ENCODE peak calls at places on chromosomes 2 and 18, in eight cellular contexts. K is A549; P is tibial artery; T is prostate gland; A is CD8-positive, alpha-beta T cell; G is lower lobe of right lung; U is GM23248; O is Peyer's patch. L is an unnamed sample. For H3K4me1, the result is how much of the 10 kb centered on the place peaks cover.

GRCh38 chr2:61015971-61016370 is 1.5 kb upstream of the PEX13 start:
- DNase-seq in K (no peak), P (no peak), T (peak), A (no peak), G (no peak), U (no peak), O (no peak), L (no peak)

GRCh38 chr18:56391933-56392590 is 246.3 kb downstream of the TXNL1 start:
- DNase-seq in K (no peak), P (no peak), T (no peak), A (no peak), G (no peak), U (no peak), O (no peak), L (no peak)

GRCh38 chr2:160387558-160388262 is 105.9 kb downstream of the RBMS1 start:
- DNase-seq in K (peak), P (peak), T (no peak), A (no peak), G (no peak), U (peak), O (no peak), L (no peak)

GRCh38 chr2:236169151-236169721 is 1.1 kb upstream of the GBX2 start:
- DNase-seq in K (no peak), P (no peak), T (no peak), A (no peak), G (no peak), U (no peak), O (no peak), L (no peak)

GRCh38 chr2:49490710-49491109 is 336.4 kb upstream of the FSHR start:
- DNase-seq in K (peak), P (no peak), T (peak), A (no peak), G (peak), U (peak), O (no peak), L (no peak)

GRCh38 chr2:147297820-147298219 is 547.0 kb upstream of the ACVR2A start:
- DNase-seq in K (no peak), P (no peak), T (no peak), A (no peak), G (no peak), U (no peak), O (no peak), L (peak)

GRCh38 chr2:109208071-109208950 is 79.3 kb downstream of the SH3RF3 start:
- DNase-seq in K (peak), P (no peak), T (no peak), A (no peak), G (no peak), U (peak), O (no peak), L (no peak)

GRCh38 chr2:48346124-48346536 is 183.8 kb upstream of the STON1 start:
- DNase-seq in K (peak), P (peak), T (no peak), A (no peak), G (peak), U (peak), O (no peak), L (no peak)

GRCh38 chr2:71235930-71236587 is 9.2 kb upstream of the PAIP2B start:
- DNase-seq in K (no peak), P (no peak), T (no peak), A (no peak), G (no peak), U (no peak), O (no peak), L (no peak)

GRCh38 chr2:224410946-224411561 is 9.1 kb upstream of the FAM124B start:
- DNase-seq in K (no peak), P (no peak), T (no peak), A (no peak), G (no peak), U (peak), O (no peak), L (no peak)

GRCh38 chr2:231182500-231182899 is 15.9 kb upstream of the ARMC9 start:
- DNase-seq in K (peak), P (no peak), T (no peak), A (no peak), G (no peak), U (no peak), O (no peak), L (no peak)

DNA sequence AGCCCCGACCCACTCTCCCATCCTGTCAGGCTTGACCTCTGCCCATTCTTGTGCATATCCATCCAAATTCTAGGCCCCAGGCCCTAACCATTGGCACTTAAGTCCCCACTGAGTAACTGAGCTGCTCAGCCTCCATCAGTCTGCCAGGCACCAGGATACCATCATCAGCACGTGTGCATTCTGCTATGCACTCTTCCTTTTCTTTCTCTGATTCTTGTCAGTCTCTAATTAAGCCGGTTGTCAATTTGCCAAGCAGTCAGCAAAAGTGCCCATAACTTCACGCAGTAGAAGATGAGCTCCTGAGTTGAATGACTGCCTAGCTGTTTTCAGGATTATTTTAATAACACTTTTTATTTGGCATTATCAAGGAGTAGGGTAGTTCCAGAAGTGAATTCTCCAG is 107.2 kb downstream of the FEZ2 start:
- DNase-seq in K (no peak), P (no peak), T (no peak), A (no peak), G (no peak), U (no peak), O (no peak), L (no peak)
- H3K4me1 ChIP-seq in K (half or more), P (half or more), T (under half), A (under half), G (under half), U (half or more), O (under half), L (under half)

GRCh38 chr2:85826990-85827878 is 61.6 kb downstream of the ST3GAL5 start:
- DNase-seq in K (peak), P (peak), T (peak), A (peak), G (peak), U (peak), O (peak), L (peak)

GRCh38 chr2:85830645-85831044 is 58.1 kb downstream of the ST3GAL5 start:
- DNase-seq in K (peak), P (no peak), T (no peak), A (no peak), G (no peak), U (no peak), O (no peak), L (no peak)

GRCh38 chr2:85828725-85829124 is 60.1 kb downstream of the ST3GAL5 start:
- DNase-seq in K (no peak), P (no peak), T (no peak), A (no peak), G (no peak), U (no peak), O (no peak), L (no peak)

GRCh38 chr2:85831735-85832134 is 57.1 kb downstream of the ST3GAL5 start:
- DNase-seq in K (no peak), P (no peak), T (no peak), A (no peak), G (no peak), U (no peak), O (no peak), L (no peak)

GRCh38 chr2:85827879-85828569 is 60.8 kb downstream of the ST3GAL5 start:
- DNase-seq in K (no peak), P (peak), T (no peak), A (no peak), G (no peak), U (no peak), O (no peak), L (no peak)
- H3K4me3 ChIP-seq in K (peak), P (no peak), T (no peak), A (peak), G (peak), U (peak), O (no peak), L (peak)

GRCh38 chr2:170822885-170823799 is 6.5 kb downstream of the GAD1 start:
- DNase-seq in K (no peak), P (no peak), T (no peak), A (no peak), G (no peak), U (peak), O (no peak), L (no peak)
- H3K4me1 ChIP-seq in K (under half), P (half or more), T (under half), A (under half), G (half or more), U (under half), O (under half), L (under half)

DNA sequence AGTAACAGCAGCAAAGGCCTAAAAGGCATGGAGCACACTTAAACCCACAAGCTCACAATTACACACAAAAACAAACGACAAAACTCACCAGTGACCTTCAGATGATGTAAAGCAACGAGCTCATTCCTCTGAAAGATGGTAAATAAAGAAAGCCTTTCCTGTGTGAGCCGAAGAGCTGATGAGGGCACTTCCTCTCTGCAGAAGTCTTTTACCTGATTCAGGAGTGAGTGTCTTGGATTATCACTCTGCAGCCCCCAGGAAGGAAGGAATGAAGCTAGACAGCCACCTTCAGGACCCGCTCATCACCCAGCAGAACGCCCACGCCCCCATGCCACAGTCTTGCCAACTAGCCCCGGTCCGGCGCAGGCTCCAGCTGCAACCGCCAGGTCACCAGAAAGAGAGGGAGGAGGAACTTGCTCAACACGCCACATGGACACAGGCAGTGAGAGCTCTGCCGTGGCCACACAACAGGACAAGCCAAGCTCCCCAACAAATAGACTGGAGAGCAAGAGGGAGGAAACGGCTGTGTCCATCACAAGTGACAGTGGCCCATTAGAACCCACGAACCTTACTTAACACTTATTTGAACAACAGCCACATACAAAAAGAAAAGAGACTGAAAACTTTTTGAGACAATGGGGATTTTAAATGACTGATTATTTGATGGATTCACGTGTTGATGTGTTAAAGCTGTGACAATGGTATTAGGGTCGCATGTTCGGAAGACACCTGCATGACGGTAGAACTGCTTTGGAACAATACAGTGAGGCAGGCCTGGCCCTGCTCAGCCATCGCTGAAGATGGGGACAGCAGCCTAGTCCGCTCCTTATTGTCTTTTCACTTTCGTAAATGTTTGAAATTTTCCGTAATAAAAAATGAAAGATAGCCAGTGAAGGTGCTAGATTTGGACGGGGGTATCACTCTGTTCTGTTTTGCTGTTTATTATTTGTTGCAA is 127.3 kb downstream of the HDAC4 start:
- DNase-seq in K (no peak), P (peak), T (no peak), A (peak), G (peak), U (no peak), O (peak), L (peak)
- H3K4me3 ChIP-seq in K (peak), P (no peak), T (no peak), A (no peak), G (no peak), U (no peak), O (no peak), L (no peak)

DNA sequence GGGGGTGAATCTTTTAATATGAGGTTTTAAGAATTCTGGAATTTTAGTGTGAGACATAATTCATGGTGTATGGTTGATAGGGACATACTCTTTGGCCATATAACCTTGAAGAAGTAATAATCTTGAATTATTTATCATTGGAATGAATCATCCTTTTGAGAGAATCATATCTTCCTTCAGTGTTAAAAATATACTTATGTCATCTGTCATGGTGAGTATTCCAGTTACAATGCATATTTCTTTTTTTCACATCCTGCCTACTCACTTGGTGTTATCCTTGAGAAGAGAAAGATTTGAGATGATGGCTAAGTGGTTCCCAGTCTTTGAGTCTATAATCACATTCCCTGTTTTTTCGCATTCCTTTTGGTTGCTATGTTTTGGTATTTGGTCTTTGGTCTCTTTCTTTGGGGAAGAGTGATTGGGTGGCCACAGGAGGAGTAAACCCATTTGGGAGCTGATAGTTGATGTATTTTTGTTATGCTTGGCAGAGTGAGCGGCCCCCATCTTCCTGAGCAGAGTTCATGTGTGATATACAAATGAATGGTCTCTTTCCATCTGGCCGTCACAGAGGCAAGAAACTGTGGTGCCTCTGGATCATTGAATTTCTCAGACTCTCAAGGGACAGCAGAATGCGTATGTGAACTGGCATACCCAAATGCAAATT is 21.6 kb downstream of the ASAP2 start:
- DNase-seq in K (no peak), P (no peak), T (no peak), A (no peak), G (no peak), U (peak), O (no peak), L (no peak)
- H3K4me1 ChIP-seq in K (under half), P (half or more), T (under half), A (under half), G (half or more), U (half or more), O (under half), L (under half)

GRCh38 chr2:217157581-217157980 is 297.7 kb upstream of the TNP1 start:
- DNase-seq in K (no peak), P (no peak), T (no peak), A (no peak), G (no peak), U (no peak), O (no peak), L (no peak)

GRCh38 chr2:217151509-217152206 is 291.8 kb upstream of the TNP1 start:
- DNase-seq in K (no peak), P (no peak), T (no peak), A (no peak), G (no peak), U (no peak), O (no peak), L (no peak)

GRCh38 chr2:217156801-217157200 is 296.9 kb upstream of the TNP1 start:
- DNase-seq in K (no peak), P (no peak), T (no peak), A (no peak), G (no peak), U (no peak), O (no peak), L (no peak)

GRCh38 chr2:217150236-217150635 is 290.4 kb upstream of the TNP1 start:
- DNase-seq in K (no peak), P (no peak), T (no peak), A (no peak), G (no peak), U (peak), O (no peak), L (no peak)

GRCh38 chr2:217153433-217153997 is 293.7 kb upstream of the TNP1 start:
- DNase-seq in K (no peak), P (no peak), T (no peak), A (no peak), G (no peak), U (no peak), O (no peak), L (no peak)
- H3K4me3 ChIP-seq in K (no peak), P (no peak), T (no peak), A (no peak), G (no peak), U (no peak), O (no peak), L (no peak)

DNA sequence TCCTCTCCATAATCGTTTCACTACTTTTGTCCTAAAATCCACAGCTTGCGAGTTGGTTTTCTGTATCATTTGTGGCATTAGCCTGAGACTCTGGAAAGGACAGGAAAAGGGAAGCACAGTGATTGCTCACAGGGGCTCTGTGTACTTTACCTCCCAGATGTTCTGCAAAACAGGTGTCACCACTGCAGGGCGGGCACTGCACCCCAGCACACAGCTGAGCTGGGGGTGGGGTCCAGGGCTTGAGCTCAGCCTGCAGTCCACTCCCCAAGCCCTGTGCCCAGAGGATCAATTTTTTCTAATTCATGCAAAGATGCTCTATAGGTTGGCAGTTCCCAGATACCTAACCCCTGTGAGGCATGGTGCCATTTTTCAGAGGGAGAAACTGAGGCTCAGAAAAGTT is 119.4 kb upstream of the GLI2 start:
- DNase-seq in K (no peak), P (no peak), T (no peak), A (no peak), G (no peak), U (no peak), O (no peak), L (no peak)
- H3K4me1 ChIP-seq in K (under half), P (under half), T (under half), A (under half), G (under half), U (under half), O (under half), L (under half)

DNA sequence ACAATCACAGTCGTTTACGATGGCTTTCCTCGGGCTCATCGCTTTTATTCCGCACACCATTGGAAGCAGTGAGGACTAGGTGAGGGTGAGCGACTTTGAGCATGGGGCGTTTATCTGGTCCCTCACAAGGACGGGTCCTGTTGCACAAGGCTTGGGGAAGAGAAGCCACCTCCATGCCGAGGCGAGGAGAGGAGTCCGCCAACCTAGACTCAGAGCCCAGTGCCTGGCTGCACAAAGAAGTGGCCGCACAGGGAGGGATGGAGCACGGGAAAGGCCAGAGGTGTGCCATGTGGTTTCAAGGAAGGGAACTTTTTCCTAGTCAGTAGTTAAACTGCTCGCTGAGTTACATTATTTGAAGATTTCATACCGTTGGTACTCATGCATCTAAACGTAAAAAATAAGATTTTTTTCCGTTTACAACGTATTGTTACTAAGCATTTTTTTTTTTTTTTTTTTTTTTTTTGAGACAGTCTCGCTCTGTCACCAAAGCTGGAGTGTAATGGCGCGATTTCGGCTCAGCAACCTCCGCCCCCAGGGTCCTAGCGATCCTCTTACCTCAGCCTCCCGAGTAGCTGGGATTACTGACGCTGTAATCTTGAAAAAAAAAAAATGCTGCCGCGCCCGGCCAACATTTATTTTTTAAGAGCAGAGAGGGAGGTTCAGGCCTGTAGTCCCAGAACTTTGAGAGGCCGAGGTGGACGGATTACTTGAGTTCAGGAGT is 868 bp upstream of the CYP27C1 start:
- DNase-seq in K (no peak), P (no peak), T (no peak), A (no peak), G (no peak), U (no peak), O (no peak), L (no peak)
- H3K4me3 ChIP-seq in K (peak), P (no peak), T (no peak), A (peak), G (no peak), U (peak), O (no peak), L (no peak)

L was measured in naive thymus-derived CD4-positive, alpha-beta T cell.